ENCODE peak calls at places on chromosome 7, in ten cellular contexts. One of them, this sample, is unnamed.

GRCh38 chr7:87933605-87933952 is 472 bp upstream of the ADAM22 start:
- DNase-seq in adrenal gland: no peak
- DNase-seq in Caki2: no peak
- DNase-seq in nephron progenitor cell: no peak
- DNase-seq in NCI-H2081 treated with DMSO at 0.1 percent for 48 hours: no peak
- DNase-seq in activated CD4-positive, alpha-beta T cell treated with anti-CD3 and anti-CD28 coated beads, Interleukin-2, amount 50 U/mL, for 4 hours: no peak
- DNase-seq in stromal cell of bone marrow: no peak
- DNase-seq in amygdala: no peak
- DNase-seq in HFFc6: no peak
- DNase-seq in cardiac muscle cell: no peak
- DNase-seq in this sample: no peak

GRCh38 chr7:70530191-70530590 is 601.8 kb upstream of the GALNT17 start:
- DNase-seq in adrenal gland: no peak
- DNase-seq in Caki2: no peak
- DNase-seq in nephron progenitor cell: no peak
- DNase-seq in NCI-H2081 treated with DMSO at 0.1 percent for 48 hours: no peak
- DNase-seq in activated CD4-positive, alpha-beta T cell treated with anti-CD3 and anti-CD28 coated beads, Interleukin-2, amount 50 U/mL, for 4 hours: no peak
- DNase-seq in stromal cell of bone marrow: peak
- DNase-seq in amygdala: peak
- DNase-seq in HFFc6: no peak
- DNase-seq in cardiac muscle cell: no peak
- DNase-seq in this sample: no peak

GRCh38 chr7:116071629-116072028 is 41.1 kb upstream of the TFEC start:
- DNase-seq in adrenal gland: no peak
- DNase-seq in Caki2: no peak
- DNase-seq in nephron progenitor cell: no peak
- DNase-seq in NCI-H2081 treated with DMSO at 0.1 percent for 48 hours: no peak
- DNase-seq in activated CD4-positive, alpha-beta T cell treated with anti-CD3 and anti-CD28 coated beads, Interleukin-2, amount 50 U/mL, for 4 hours: no peak
- DNase-seq in stromal cell of bone marrow: no peak
- DNase-seq in amygdala: no peak
- DNase-seq in HFFc6: no peak
- DNase-seq in cardiac muscle cell: no peak
- DNase-seq in this sample: no peak

GRCh38 chr7:77651544-77652162 is 44.6 kb upstream of the RSBN1L start:
- DNase-seq in adrenal gland: no peak
- DNase-seq in Caki2: peak
- DNase-seq in nephron progenitor cell: peak
- DNase-seq in NCI-H2081 treated with DMSO at 0.1 percent for 48 hours: peak
- DNase-seq in activated CD4-positive, alpha-beta T cell treated with anti-CD3 and anti-CD28 coated beads, Interleukin-2, amount 50 U/mL, for 4 hours: peak
- DNase-seq in stromal cell of bone marrow: peak
- DNase-seq in amygdala: peak
- DNase-seq in HFFc6: peak
- DNase-seq in cardiac muscle cell: peak
- DNase-seq in this sample: no peak

GRCh38 chr7:105399043-105399725 is 10.5 kb upstream of the SRPK2 start:
- DNase-seq in adrenal gland: no peak
- DNase-seq in Caki2: peak
- DNase-seq in nephron progenitor cell: no peak
- DNase-seq in NCI-H2081 treated with DMSO at 0.1 percent for 48 hours: no peak
- DNase-seq in activated CD4-positive, alpha-beta T cell treated with anti-CD3 and anti-CD28 coated beads, Interleukin-2, amount 50 U/mL, for 4 hours: no peak
- DNase-seq in stromal cell of bone marrow: peak
- DNase-seq in amygdala: no peak
- DNase-seq in HFFc6: peak
- DNase-seq in cardiac muscle cell: no peak
- DNase-seq in this sample: no peak

GRCh38 chr7:114916261-114916892 is 5.5 kb upstream of the MDFIC start:
- DNase-seq in adrenal gland: no peak
- DNase-seq in Caki2: no peak
- DNase-seq in nephron progenitor cell: no peak
- DNase-seq in NCI-H2081 treated with DMSO at 0.1 percent for 48 hours: no peak
- DNase-seq in activated CD4-positive, alpha-beta T cell treated with anti-CD3 and anti-CD28 coated beads, Interleukin-2, amount 50 U/mL, for 4 hours: peak
- DNase-seq in stromal cell of bone marrow: no peak
- DNase-seq in amygdala: no peak
- DNase-seq in HFFc6: no peak
- DNase-seq in cardiac muscle cell: no peak
- DNase-seq in this sample: no peak

GRCh38 chr7:4772306-4772705 is 3.1 kb upstream of the AP5Z1 start:
- DNase-seq in adrenal gland: no peak
- DNase-seq in Caki2: no peak
- DNase-seq in nephron progenitor cell: no peak
- DNase-seq in NCI-H2081 treated with DMSO at 0.1 percent for 48 hours: no peak
- DNase-seq in activated CD4-positive, alpha-beta T cell treated with anti-CD3 and anti-CD28 coated beads, Interleukin-2, amount 50 U/mL, for 4 hours: no peak
- DNase-seq in stromal cell of bone marrow: no peak
- DNase-seq in amygdala: no peak
- DNase-seq in HFFc6: no peak
- DNase-seq in cardiac muscle cell: no peak
- DNase-seq in this sample: no peak

GRCh38 chr7:29217112-29217511 is 22.5 kb downstream of the CHN2 start:
- DNase-seq in adrenal gland: no peak
- DNase-seq in Caki2: no peak
- DNase-seq in nephron progenitor cell: no peak
- DNase-seq in NCI-H2081 treated with DMSO at 0.1 percent for 48 hours: no peak
- DNase-seq in activated CD4-positive, alpha-beta T cell treated with anti-CD3 and anti-CD28 coated beads, Interleukin-2, amount 50 U/mL, for 4 hours: no peak
- DNase-seq in stromal cell of bone marrow: no peak
- DNase-seq in amygdala: no peak
- DNase-seq in HFFc6: no peak
- DNase-seq in cardiac muscle cell: peak
- DNase-seq in this sample: no peak

GRCh38 chr7:20279979-20280378 is 50.7 kb upstream of the ITGB8 start:
- DNase-seq in adrenal gland: no peak
- DNase-seq in Caki2: no peak
- DNase-seq in nephron progenitor cell: no peak
- DNase-seq in NCI-H2081 treated with DMSO at 0.1 percent for 48 hours: no peak
- DNase-seq in activated CD4-positive, alpha-beta T cell treated with anti-CD3 and anti-CD28 coated beads, Interleukin-2, amount 50 U/mL, for 4 hours: no peak
- DNase-seq in stromal cell of bone marrow: no peak
- DNase-seq in amygdala: no peak
- DNase-seq in HFFc6: no peak
- DNase-seq in cardiac muscle cell: no peak
- DNase-seq in this sample: no peak

GRCh38 chr7:137920637-137921473 is 74.1 kb upstream of the DGKI start:
- DNase-seq in adrenal gland: no peak
- DNase-seq in Caki2: no peak
- DNase-seq in nephron progenitor cell: no peak
- DNase-seq in NCI-H2081 treated with DMSO at 0.1 percent for 48 hours: no peak
- DNase-seq in activated CD4-positive, alpha-beta T cell treated with anti-CD3 and anti-CD28 coated beads, Interleukin-2, amount 50 U/mL, for 4 hours: no peak
- DNase-seq in stromal cell of bone marrow: no peak
- DNase-seq in amygdala: no peak
- DNase-seq in HFFc6: no peak
- DNase-seq in cardiac muscle cell: no peak
- DNase-seq in this sample: no peak

GRCh38 chr7:18356195-18356645 is 139.3 kb upstream of the HDAC9 start:
- DNase-seq in adrenal gland: no peak
- DNase-seq in Caki2: peak
- DNase-seq in nephron progenitor cell: no peak
- DNase-seq in NCI-H2081 treated with DMSO at 0.1 percent for 48 hours: no peak
- DNase-seq in activated CD4-positive, alpha-beta T cell treated with anti-CD3 and anti-CD28 coated beads, Interleukin-2, amount 50 U/mL, for 4 hours: no peak
- DNase-seq in stromal cell of bone marrow: no peak
- DNase-seq in amygdala: no peak
- DNase-seq in HFFc6: peak
- DNase-seq in cardiac muscle cell: peak
- DNase-seq in this sample: no peak

GRCh38 chr7:42232275-42232674 is 4.7 kb downstream of the GLI3 start:
- DNase-seq in adrenal gland: peak
- DNase-seq in Caki2: peak
- DNase-seq in nephron progenitor cell: peak
- DNase-seq in NCI-H2081 treated with DMSO at 0.1 percent for 48 hours: no peak
- DNase-seq in activated CD4-positive, alpha-beta T cell treated with anti-CD3 and anti-CD28 coated beads, Interleukin-2, amount 50 U/mL, for 4 hours: no peak
- DNase-seq in stromal cell of bone marrow: peak
- DNase-seq in amygdala: no peak
- DNase-seq in HFFc6: peak
- DNase-seq in cardiac muscle cell: no peak
- DNase-seq in this sample: no peak

GRCh38 chr7:28472332-28472731 is 60.0 kb downstream of the CREB5 start:
- DNase-seq in adrenal gland: no peak
- DNase-seq in Caki2: no peak
- DNase-seq in nephron progenitor cell: no peak
- DNase-seq in NCI-H2081 treated with DMSO at 0.1 percent for 48 hours: no peak
- DNase-seq in activated CD4-positive, alpha-beta T cell treated with anti-CD3 and anti-CD28 coated beads, Interleukin-2, amount 50 U/mL, for 4 hours: no peak
- DNase-seq in stromal cell of bone marrow: no peak
- DNase-seq in amygdala: no peak
- DNase-seq in HFFc6: no peak
- DNase-seq in cardiac muscle cell: no peak
- DNase-seq in this sample: no peak

GRCh38 chr7:143360788-143361551 is 1.5 kb downstream of the FAM131B start:
- DNase-seq in adrenal gland: no peak
- DNase-seq in Caki2: no peak
- DNase-seq in nephron progenitor cell: no peak
- DNase-seq in NCI-H2081 treated with DMSO at 0.1 percent for 48 hours: no peak
- DNase-seq in activated CD4-positive, alpha-beta T cell treated with anti-CD3 and anti-CD28 coated beads, Interleukin-2, amount 50 U/mL, for 4 hours: no peak
- DNase-seq in stromal cell of bone marrow: no peak
- DNase-seq in amygdala: peak
- DNase-seq in HFFc6: no peak
- DNase-seq in cardiac muscle cell: no peak
- DNase-seq in this sample: no peak

GRCh38 chr7:157432541-157432956 is 95.7 kb downstream of the DNAJB6 start:
- DNase-seq in adrenal gland: peak
- DNase-seq in Caki2: peak
- DNase-seq in nephron progenitor cell: peak
- DNase-seq in NCI-H2081 treated with DMSO at 0.1 percent for 48 hours: no peak
- DNase-seq in activated CD4-positive, alpha-beta T cell treated with anti-CD3 and anti-CD28 coated beads, Interleukin-2, amount 50 U/mL, for 4 hours: no peak
- DNase-seq in stromal cell of bone marrow: peak
- DNase-seq in amygdala: peak
- DNase-seq in HFFc6: peak
- DNase-seq in cardiac muscle cell: no peak
- DNase-seq in this sample: no peak

GRCh38 chr7:53418834-53419482 is 383.5 kb downstream of the POM121L12 start:
- DNase-seq in adrenal gland: no peak
- DNase-seq in Caki2: peak
- DNase-seq in nephron progenitor cell: no peak
- DNase-seq in NCI-H2081 treated with DMSO at 0.1 percent for 48 hours: no peak
- DNase-seq in activated CD4-positive, alpha-beta T cell treated with anti-CD3 and anti-CD28 coated beads, Interleukin-2, amount 50 U/mL, for 4 hours: no peak
- DNase-seq in stromal cell of bone marrow: no peak
- DNase-seq in amygdala: no peak
- DNase-seq in HFFc6: no peak
- DNase-seq in cardiac muscle cell: no peak
- DNase-seq in this sample: no peak

GRCh38 chr7:18995270-18995671 is 122.2 kb downstream of the TWIST1 start:
- DNase-seq in adrenal gland: no peak
- DNase-seq in Caki2: no peak
- DNase-seq in nephron progenitor cell: no peak
- DNase-seq in NCI-H2081 treated with DMSO at 0.1 percent for 48 hours: no peak
- DNase-seq in activated CD4-positive, alpha-beta T cell treated with anti-CD3 and anti-CD28 coated beads, Interleukin-2, amount 50 U/mL, for 4 hours: no peak
- DNase-seq in stromal cell of bone marrow: no peak
- DNase-seq in amygdala: peak
- DNase-seq in HFFc6: no peak
- DNase-seq in cardiac muscle cell: no peak
- DNase-seq in this sample: no peak

GRCh38 chr7:98836811-98837631 is 32.8 kb downstream of the TMEM130 start:
- DNase-seq in adrenal gland: peak
- DNase-seq in Caki2: peak
- DNase-seq in nephron progenitor cell: peak
- DNase-seq in NCI-H2081 treated with DMSO at 0.1 percent for 48 hours: peak
- DNase-seq in activated CD4-positive, alpha-beta T cell treated with anti-CD3 and anti-CD28 coated beads, Interleukin-2, amount 50 U/mL, for 4 hours: no peak
- DNase-seq in stromal cell of bone marrow: no peak
- DNase-seq in amygdala: no peak
- DNase-seq in HFFc6: no peak
- DNase-seq in cardiac muscle cell: peak
- DNase-seq in this sample: no peak

GRCh38 chr7:150799741-150800575 is at the start of gene TMEM176B:
- DNase-seq in adrenal gland: no peak
- DNase-seq in Caki2: no peak
- DNase-seq in nephron progenitor cell: peak
- DNase-seq in NCI-H2081 treated with DMSO at 0.1 percent for 48 hours: no peak
- DNase-seq in activated CD4-positive, alpha-beta T cell treated with anti-CD3 and anti-CD28 coated beads, Interleukin-2, amount 50 U/mL, for 4 hours: no peak
- DNase-seq in stromal cell of bone marrow: no peak
- DNase-seq in amygdala: peak
- DNase-seq in HFFc6: no peak
- DNase-seq in cardiac muscle cell: peak
- DNase-seq in this sample: peak

GRCh38 chr7:77415474-77415821 is 701 bp downstream of the GSAP start:
- DNase-seq in adrenal gland: no peak
- DNase-seq in Caki2: peak
- DNase-seq in nephron progenitor cell: peak
- DNase-seq in NCI-H2081 treated with DMSO at 0.1 percent for 48 hours: no peak
- DNase-seq in activated CD4-positive, alpha-beta T cell treated with anti-CD3 and anti-CD28 coated beads, Interleukin-2, amount 50 U/mL, for 4 hours: no peak
- DNase-seq in stromal cell of bone marrow: no peak
- DNase-seq in amygdala: peak
- DNase-seq in HFFc6: no peak
- DNase-seq in cardiac muscle cell: no peak
- DNase-seq in this sample: no peak

GRCh38 chr7:5997210-5997808 is 11.5 kb downstream of the PMS2 start:
- DNase-seq in adrenal gland: peak
- DNase-seq in Caki2: peak
- DNase-seq in nephron progenitor cell: peak
- DNase-seq in NCI-H2081 treated with DMSO at 0.1 percent for 48 hours: peak
- DNase-seq in activated CD4-positive, alpha-beta T cell treated with anti-CD3 and anti-CD28 coated beads, Interleukin-2, amount 50 U/mL, for 4 hours: peak
- DNase-seq in stromal cell of bone marrow: peak
- DNase-seq in amygdala: peak
- DNase-seq in HFFc6: peak
- DNase-seq in cardiac muscle cell: peak
- DNase-seq in this sample: peak

GRCh38 chr7:153414288-153414629 is 637.9 kb upstream of the DPP6 start:
- DNase-seq in adrenal gland: no peak
- DNase-seq in Caki2: no peak
- DNase-seq in nephron progenitor cell: no peak
- DNase-seq in NCI-H2081 treated with DMSO at 0.1 percent for 48 hours: no peak
- DNase-seq in activated CD4-positive, alpha-beta T cell treated with anti-CD3 and anti-CD28 coated beads, Interleukin-2, amount 50 U/mL, for 4 hours: no peak
- DNase-seq in stromal cell of bone marrow: no peak
- DNase-seq in amygdala: no peak
- DNase-seq in HFFc6: no peak
- DNase-seq in cardiac muscle cell: no peak
- DNase-seq in this sample: no peak

GRCh38 chr7:81327468-81327867 is 408.6 kb upstream of the SEMA3C start:
- DNase-seq in adrenal gland: no peak
- DNase-seq in Caki2: no peak
- DNase-seq in nephron progenitor cell: no peak
- DNase-seq in NCI-H2081 treated with DMSO at 0.1 percent for 48 hours: no peak
- DNase-seq in activated CD4-positive, alpha-beta T cell treated with anti-CD3 and anti-CD28 coated beads, Interleukin-2, amount 50 U/mL, for 4 hours: no peak
- DNase-seq in stromal cell of bone marrow: no peak
- DNase-seq in amygdala: no peak
- DNase-seq in HFFc6: no peak
- DNase-seq in cardiac muscle cell: no peak
- DNase-seq in this sample: no peak

GRCh38 chr7:38369816-38370493 is 96.5 kb upstream of the TARP start:
- DNase-seq in adrenal gland: peak
- DNase-seq in Caki2: peak
- DNase-seq in nephron progenitor cell: peak
- DNase-seq in NCI-H2081 treated with DMSO at 0.1 percent for 48 hours: peak
- DNase-seq in activated CD4-positive, alpha-beta T cell treated with anti-CD3 and anti-CD28 coated beads, Interleukin-2, amount 50 U/mL, for 4 hours: peak
- DNase-seq in stromal cell of bone marrow: peak
- DNase-seq in amygdala: peak
- DNase-seq in HFFc6: peak
- DNase-seq in cardiac muscle cell: peak
- DNase-seq in this sample: peak

GRCh38 chr7:111760043-111760442 is 197.8 kb upstream of the IMMP2L start:
- DNase-seq in adrenal gland: no peak
- DNase-seq in Caki2: no peak
- DNase-seq in nephron progenitor cell: no peak
- DNase-seq in NCI-H2081 treated with DMSO at 0.1 percent for 48 hours: no peak
- DNase-seq in activated CD4-positive, alpha-beta T cell treated with anti-CD3 and anti-CD28 coated beads, Interleukin-2, amount 50 U/mL, for 4 hours: no peak
- DNase-seq in stromal cell of bone marrow: no peak
- DNase-seq in amygdala: peak
- DNase-seq in HFFc6: no peak
- DNase-seq in cardiac muscle cell: no peak
- DNase-seq in this sample: no peak

GRCh38 chr7:109456116-109456515 is 886.4 kb downstream of the DNAJB9 start:
- DNase-seq in adrenal gland: no peak
- DNase-seq in Caki2: no peak
- DNase-seq in nephron progenitor cell: no peak
- DNase-seq in NCI-H2081 treated with DMSO at 0.1 percent for 48 hours: no peak
- DNase-seq in activated CD4-positive, alpha-beta T cell treated with anti-CD3 and anti-CD28 coated beads, Interleukin-2, amount 50 U/mL, for 4 hours: no peak
- DNase-seq in stromal cell of bone marrow: no peak
- DNase-seq in amygdala: no peak
- DNase-seq in HFFc6: no peak
- DNase-seq in cardiac muscle cell: no peak
- DNase-seq in this sample: no peak

GRCh38 chr7:83581667-83582435 is 67.1 kb downstream of the SEMA3E start:
- DNase-seq in adrenal gland: no peak
- DNase-seq in Caki2: no peak
- DNase-seq in nephron progenitor cell: no peak
- DNase-seq in NCI-H2081 treated with DMSO at 0.1 percent for 48 hours: no peak
- DNase-seq in activated CD4-positive, alpha-beta T cell treated with anti-CD3 and anti-CD28 coated beads, Interleukin-2, amount 50 U/mL, for 4 hours: no peak
- DNase-seq in stromal cell of bone marrow: no peak
- DNase-seq in amygdala: no peak
- DNase-seq in HFFc6: no peak
- DNase-seq in cardiac muscle cell: no peak
- DNase-seq in this sample: no peak

GRCh38 chr7:491958-492713 is 27.5 kb downstream of the PDGFA start:
- DNase-seq in adrenal gland: no peak
- DNase-seq in Caki2: no peak
- DNase-seq in nephron progenitor cell: no peak
- DNase-seq in NCI-H2081 treated with DMSO at 0.1 percent for 48 hours: no peak
- DNase-seq in activated CD4-positive, alpha-beta T cell treated with anti-CD3 and anti-CD28 coated beads, Interleukin-2, amount 50 U/mL, for 4 hours: no peak
- DNase-seq in stromal cell of bone marrow: no peak
- DNase-seq in amygdala: no peak
- DNase-seq in HFFc6: no peak
- DNase-seq in cardiac muscle cell: no peak
- DNase-seq in this sample: peak

This sample was measured in heart left ventricle.